ENCODE peak calls at places on chromosomes 11 and 22, in five cellular contexts. F, Y, I, A and G are unnamed samples. For H3K27me3, the result is how much of the 10 kb centered on the place peaks cover.

GRCh38 chr22:33073989-33074391 is 15.8 kb upstream of the SYN3 start:
- DNase-seq in F (no peak), Y (no peak), I (no peak), A (no peak), G (peak)

GRCh38 chr22:43884600-43885318 is 7.1 kb downstream of the PNPLA5 start:
- DNase-seq in F (no peak), Y (peak), I (peak), A (peak), G (peak)

GRCh38 chr22:29726512-29727247 is 6.9 kb downstream of the CABP7 start:
- DNase-seq in F (no peak), Y (no peak), I (no peak), A (no peak), G (no peak)

GRCh38 chr11:18384157-18384641 is 10.2 kb upstream of the LDHA start:
- DNase-seq in F (peak), Y (peak), I (peak), A (peak), G (peak)

GRCh38 chr11:75263944-75264349 is 23.4 kb downstream of the TPBGL start:
- DNase-seq in F (no peak), Y (peak), I (no peak), A (no peak), G (no peak)

GRCh38 chr11:68010058-68011041 is at the start of gene ALDH3B1:
- DNase-seq in F (no peak), Y (peak), I (peak), A (peak), G (peak)

GRCh38 chr22:48919851-48920589 is 907.7 kb downstream of the BRD1 start:
- DNase-seq in F (no peak), Y (no peak), I (no peak), A (no peak), G (no peak)

GRCh38 chr22:38239101-38239761 is 33.6 kb downstream of the TMEM184B start:
- DNase-seq in F (peak), Y (peak), I (no peak), A (peak), G (peak)

GRCh38 chr22:38490915-38491314 is 15.2 kb downstream of the DDX17 start:
- DNase-seq in F (no peak), Y (no peak), I (peak), A (peak), G (peak)

GRCh38 chr11:72704028-72704782 is 30.0 kb upstream of the PDE2A start:
- DNase-seq in F (no peak), Y (no peak), I (no peak), A (no peak), G (no peak)

GRCh38 chr11:5684627-5685362 is at the start of gene TRIM5:
- DNase-seq in F (peak), Y (peak), I (peak), A (peak), G (peak)

GRCh38 chr22:47396105-47396504 is 633.7 kb downstream of the TBC1D22A start:
- DNase-seq in F (no peak), Y (no peak), I (no peak), A (no peak), G (no peak)

GRCh38 chr11:102914238-102915043 is 39.7 kb upstream of the MMP12 start:
- DNase-seq in F (no peak), Y (peak), I (no peak), A (peak), G (peak)

GRCh38 chr11:114138411-114138810 is 78.9 kb downstream of the ZBTB16 start:
- DNase-seq in F (no peak), Y (no peak), I (no peak), A (no peak), G (no peak)

GRCh38 chr11:14186376-14186775 is 172.6 kb downstream of the RRAS2 start:
- DNase-seq in F (no peak), Y (no peak), I (no peak), A (no peak), G (peak)

GRCh38 chr22:50486561-50487289 is at the start of gene MIOX:
- DNase-seq in F (no peak), Y (no peak), I (no peak), A (no peak), G (no peak)

GRCh38 chr22:32619614-32620426 is 145.2 kb downstream of the FBXO7 start:
- DNase-seq in F (no peak), Y (no peak), I (peak), A (no peak), G (peak)

DNA sequence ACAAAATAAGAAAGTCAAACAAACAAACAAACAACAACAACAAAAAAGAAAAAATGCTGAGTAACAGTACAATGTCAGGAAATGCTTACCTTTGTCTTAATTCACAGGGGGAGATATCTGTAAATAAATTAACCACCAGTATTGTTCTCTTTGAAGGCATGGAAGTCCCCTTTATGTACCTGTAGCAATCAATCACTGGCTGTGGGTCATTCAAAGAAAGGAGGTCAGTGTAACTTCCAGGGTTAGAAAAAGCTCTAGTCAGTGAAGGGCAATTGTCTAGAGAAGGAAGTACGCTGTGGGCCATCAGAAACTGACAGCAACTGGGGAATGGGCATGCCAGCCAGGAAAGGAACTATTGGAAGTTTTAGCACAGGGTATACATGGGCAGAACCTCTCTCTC is 121.5 kb upstream of the LUZP2 start:
- DNase-seq in F (no peak), Y (no peak), I (no peak), A (no peak), G (no peak)
- H3K27me3 ChIP-seq in F (under half), Y (under half), I (under half), A (under half), G (under half)

GRCh38 chr11:1569251-1569780 is 2.8 kb downstream of the DUSP8 start:
- DNase-seq in F (no peak), Y (no peak), I (no peak), A (peak), G (no peak)

GRCh38 chr11:1570531-1570895 is 1.6 kb downstream of the DUSP8 start:
- DNase-seq in F (no peak), Y (no peak), I (no peak), A (no peak), G (no peak)

GRCh38 chr11:1568451-1568911 is 3.6 kb downstream of the DUSP8 start:
- DNase-seq in F (no peak), Y (peak), I (no peak), A (no peak), G (no peak)

GRCh38 chr11:1570896-1571759 is 943 bp downstream of the DUSP8 start:
- DNase-seq in F (no peak), Y (peak), I (no peak), A (no peak), G (no peak)

DNA sequence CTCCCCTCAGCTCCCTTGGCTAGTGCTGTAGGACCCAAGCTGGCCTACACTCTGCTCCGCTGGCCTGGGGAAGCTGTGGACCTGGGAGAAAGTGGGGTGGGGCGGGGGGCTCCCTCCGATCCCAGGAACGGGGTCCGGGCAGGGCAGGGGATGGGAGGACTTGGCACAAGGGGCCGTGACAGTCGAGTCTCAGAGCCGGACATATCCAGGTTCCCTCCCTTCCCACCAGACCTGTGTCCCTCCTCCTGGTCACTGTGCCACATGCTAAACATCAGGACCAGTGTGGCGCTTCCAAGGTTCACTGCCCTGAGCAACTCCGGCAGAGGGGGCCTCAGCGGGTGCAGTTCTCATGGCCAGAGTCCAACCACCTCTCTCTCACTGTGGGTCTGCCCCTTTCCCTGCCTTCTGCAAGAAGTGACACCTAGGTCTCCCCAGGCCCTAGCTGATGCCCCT is 2.0 kb downstream of the DUSP8 start:
- DNase-seq in F (no peak), Y (no peak), I (no peak), A (no peak), G (no peak)
- H3K27me3 ChIP-seq in F (under half), Y (under half), I (under half), A (under half), G (under half)

GRCh38 chr22:37103151-37103550 is 6.4 kb downstream of the TMPRSS6 start:
- DNase-seq in F (no peak), Y (no peak), I (no peak), A (no peak), G (no peak)

GRCh38 chr22:37100589-37101127 is 8.9 kb downstream of the TMPRSS6 start:
- DNase-seq in F (no peak), Y (no peak), I (no peak), A (peak), G (no peak)

GRCh38 chr22:37095113-37095512 is 14.4 kb downstream of the TMPRSS6 start:
- DNase-seq in F (no peak), Y (no peak), I (no peak), A (no peak), G (no peak)

GRCh38 chr22:37101311-37102063 is 8.0 kb downstream of the TMPRSS6 start:
- DNase-seq in F (no peak), Y (no peak), I (no peak), A (peak), G (no peak)

GRCh38 chr22:37098976-37099577 is 10.4 kb downstream of the TMPRSS6 start:
- DNase-seq in F (no peak), Y (peak), I (no peak), A (no peak), G (no peak)
- H3K27me3 ChIP-seq in F (under half), Y (under half), I (half or more), A (under half), G (under half)

DNA sequence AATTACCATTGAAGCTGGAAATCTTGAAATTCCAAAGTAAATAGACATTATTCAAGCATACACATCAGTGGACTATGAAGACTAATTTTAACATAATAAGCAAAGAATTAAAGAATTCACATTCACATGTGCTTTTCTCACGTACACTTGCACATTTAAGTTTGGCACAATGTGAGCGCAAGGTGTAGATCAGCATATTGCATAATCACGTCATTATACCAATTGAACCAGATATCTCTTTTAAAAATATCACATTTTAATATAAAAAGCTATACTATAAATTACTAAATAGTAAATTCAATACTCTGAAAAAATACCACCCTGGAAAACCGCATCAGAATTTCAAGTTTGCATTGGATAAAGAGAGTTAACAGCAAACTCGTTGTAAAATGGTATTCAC is 60.7 kb downstream of the SESN3 start:
- DNase-seq in F (no peak), Y (no peak), I (no peak), A (no peak), G (no peak)
- H3K27me3 ChIP-seq in F (under half), Y (under half), I (under half), A (under half), G (under half)

GRCh38 chr11:69923641-69924307 is 104.6 kb upstream of the FGF3 start:
- DNase-seq in F (no peak), Y (no peak), I (no peak), A (no peak), G (no peak)
- H3K27me3 ChIP-seq in F (under half), Y (under half), I (under half), A (under half), G (under half)

GRCh38 chr11:79440451-79441158 is at the start of gene TENM4:
- DNase-seq in F (no peak), Y (peak), I (peak), A (no peak), G (peak)
- H3K27me3 ChIP-seq in F (under half), Y (under half), I (half or more), A (under half), G (half or more)

DNA sequence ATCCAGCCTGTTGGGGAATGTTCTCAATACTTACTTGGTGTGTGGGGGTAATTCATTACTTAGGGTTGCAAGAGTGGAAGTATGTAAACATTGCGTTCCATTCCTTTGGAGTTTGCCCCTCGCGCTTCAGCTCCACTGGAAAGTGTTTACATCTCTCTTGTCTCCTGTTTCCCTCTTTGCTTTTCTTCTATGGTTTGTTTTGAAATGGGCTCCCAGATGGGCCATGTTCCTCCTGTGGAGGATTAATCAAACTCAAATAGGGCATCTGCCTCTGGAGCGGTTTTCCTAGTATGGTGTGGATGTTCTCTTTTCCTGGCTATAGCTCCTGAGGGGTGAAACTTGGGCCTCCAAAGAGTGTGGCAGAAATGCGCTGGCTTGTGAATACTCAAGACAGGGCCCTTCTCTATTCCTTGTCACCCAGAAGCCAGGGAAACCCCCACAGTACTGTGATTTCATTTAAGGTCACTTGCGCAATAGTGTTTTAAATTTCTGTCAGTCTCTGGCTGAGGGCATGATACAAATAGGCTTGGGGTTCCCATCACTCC is 51.9 kb downstream of the CD44 start:
- DNase-seq in F (no peak), Y (no peak), I (no peak), A (no peak), G (no peak)
- H3K27me3 ChIP-seq in F (under half), Y (under half), I (under half), A (under half), G (under half)

DNA sequence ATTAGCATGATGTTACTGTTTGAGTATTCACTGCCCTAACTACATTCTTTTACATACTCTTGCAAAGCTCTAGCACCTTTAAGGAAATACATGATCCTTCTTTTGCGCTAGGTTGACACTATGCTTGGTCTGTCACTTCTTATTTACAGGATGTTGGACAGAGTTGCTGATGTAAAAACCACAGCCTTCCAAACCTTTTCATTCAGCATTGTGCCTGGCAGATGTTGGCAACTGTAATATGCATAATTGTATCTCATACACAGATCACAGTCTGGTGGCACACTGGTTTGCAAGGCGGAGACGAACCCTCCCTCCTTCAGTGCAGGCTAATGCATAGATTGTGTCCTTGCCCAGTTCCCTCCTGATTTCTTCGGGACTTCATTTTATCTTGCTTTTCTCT is 224.1 kb downstream of the SNX19 start:
- DNase-seq in F (no peak), Y (no peak), I (no peak), A (no peak), G (no peak)
- H3K27me3 ChIP-seq in F (under half), Y (under half), I (under half), A (under half), G (under half)

DNA sequence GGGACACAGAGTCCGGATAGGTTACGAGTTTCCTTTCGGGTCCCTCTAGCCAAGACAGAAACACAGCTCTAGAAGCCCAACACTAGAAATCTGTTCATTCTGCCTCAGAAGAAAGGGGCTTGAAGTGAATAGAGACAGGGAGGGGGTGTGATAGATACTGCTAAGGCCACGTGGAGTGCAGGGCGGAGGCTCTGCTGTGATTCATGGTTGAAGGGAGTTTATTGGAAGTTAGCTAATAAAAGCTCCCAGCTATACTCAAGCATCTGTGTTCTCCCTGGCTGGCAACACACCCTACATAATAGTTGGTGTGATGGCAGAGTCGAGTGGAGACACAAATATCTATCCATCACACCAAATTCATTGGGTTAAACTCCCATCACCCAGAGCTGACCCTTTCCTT is 337.4 kb downstream of the CADM1 start:
- DNase-seq in F (no peak), Y (no peak), I (no peak), A (no peak), G (no peak)
- H3K27me3 ChIP-seq in F (under half), Y (under half), I (under half), A (under half), G (under half)